ENCODE peak calls at places on chromosomes 4 and X, in eight cellular contexts. R is cardiac fibroblast; U is stimulated activated CD8-positive, alpha-beta memory T cell treated with anti-CD3 and anti-CD28 coated beads, Interleukin-7, amount 100 ng/mL, for 24 hours; S is NCI-H510A treated with DMSO at 0.1 percent for 48 hours; B is left kidney; Z is caudate nucleus; Y is GDM1; L is GM20000. I is an unnamed sample.
A peak's percentile ranks its signal among the peaks of the same experiment; 100 is the strongest.

GRCh38 chrX:46251755-46252154 is 293.5 kb downstream of the ZNF674 start:
- DNase-seq in R (peak; percentile 13), U (no peak), S (no peak), B (no peak), Z (no peak), Y (no peak), L (no peak), I (no peak)

GRCh38 chr4:89026542-89026941 is 30.4 kb downstream of the FAM13A start:
- DNase-seq in R (no peak), U (no peak), S (no peak), B (no peak), Z (no peak), Y (no peak), L (no peak), I (no peak)

GRCh38 chr4:1357356-1358248 is 10.6 kb downstream of the UVSSA start:
- DNase-seq in R (no peak), U (no peak), S (no peak), B (no peak), Z (no peak), Y (no peak), L (no peak), I (no peak)

GRCh38 chrX:37912286-37912685 is 64.9 kb upstream of the DYNLT3 start:
- DNase-seq in R (no peak), U (no peak), S (no peak), B (no peak), Z (no peak), Y (no peak), L (no peak), I (peak; percentile 87)

GRCh38 chr4:124173892-124174291 is 538.6 kb downstream of the ANKRD50 start:
- DNase-seq in R (no peak), U (no peak), S (no peak), B (no peak), Z (no peak), Y (no peak), L (no peak), I (no peak)

GRCh38 chr4:89152972-89153371 is 41.6 kb downstream of the TIGD2 start:
- DNase-seq in R (peak; percentile 17), U (no peak), S (peak; percentile 74), B (no peak), Z (no peak), Y (no peak), L (no peak), I (peak; percentile 96)

GRCh38 chr4:143354990-143355389 is 18.3 kb downstream of the GAB1 start:
- DNase-seq in R (no peak), U (no peak), S (no peak), B (no peak), Z (no peak), Y (no peak), L (no peak), I (peak; percentile 45)

GRCh38 chr4:112704991-112705845 is 68.3 kb downstream of the LARP7 start:
- DNase-seq in R (peak; percentile 53), U (no peak), S (peak; percentile 18), B (peak; percentile 89), Z (no peak), Y (no peak), L (peak; percentile 40), I (peak; percentile 51)

GRCh38 chr4:147616849-147617172 is 386 bp upstream of the TMEM184C start:
- DNase-seq in R (no peak), U (no peak), S (no peak), B (no peak), Z (no peak), Y (no peak), L (no peak), I (no peak)

GRCh38 chrX:10972731-10973130 is 138.4 kb upstream of the HCCS start:
- DNase-seq in R (no peak), U (no peak), S (no peak), B (no peak), Z (no peak), Y (no peak), L (no peak), I (no peak)

I was measured in NCI-H69.